ENCODE peak calls at places on chromosomes 11 and 22, in four cellular contexts. P is NCI-H1417, W is right lobe of liver, H is HEK293T. O is an unnamed sample.

GRCh38 chr11:9263840-9264380 is 1.2 kb downstream of the DENND5A start:
- DNase-seq in W (no peak), H (no peak), P (no peak), O (peak; percentile 41)

GRCh38 chr11:66327171-66328035 is 8.8 kb downstream of the RIN1 start:
- DNase-seq in P (no peak), W (no peak), H (no peak), O (no peak)

GRCh38 chr22:19761500-19762314 is 1.1 kb downstream of the TBX1 start:
- DNase-seq in P (no peak), W (no peak), H (peak; percentile 49), O (no peak)

GRCh38 chr11:121249039-121249663 is 43.4 kb upstream of the SC5D start:
- DNase-seq in P (peak; percentile 50), W (no peak), H (peak; percentile 52), O (peak; percentile 59)

GRCh38 chr11:36333468-36333867 is 37.4 kb downstream of the PRR5L start:
- DNase-seq in P (no peak), H (no peak), W (no peak), O (no peak)

GRCh38 chr11:70158757-70159389 is 44.2 kb upstream of the FADD start:
- DNase-seq in P (no peak), W (no peak), H (no peak), O (no peak)

GRCh38 chr11:33634291-33634834 is 66.3 kb downstream of the C11orf91 start:
- DNase-seq in P (no peak), H (no peak), W (no peak), O (no peak)

GRCh38 chr11:128458316-128458715 is 129.0 kb downstream of the ETS1 start:
- DNase-seq in P (no peak), W (no peak), H (no peak), O (no peak)

GRCh38 chr11:4095509-4096230 is 1.1 kb downstream of the RRM1 start:
- DNase-seq in W (no peak), P (peak; percentile 22), H (no peak), O (no peak)

GRCh38 chr11:125390949-125391348 is 105.1 kb downstream of the FEZ1 start:
- DNase-seq in P (no peak), H (no peak), W (no peak), O (no peak)

GRCh38 chr11:64858467-64859401 is 14.3 kb upstream of the CDC42BPG start:
- DNase-seq in P (no peak), H (no peak), W (no peak), O (peak; percentile 37)

GRCh38 chr22:35991168-35991567 is 37.5 kb downstream of the RBFOX2 start:
- DNase-seq in W (no peak), P (no peak), H (no peak), O (no peak)

GRCh38 chr11:55669376-55669775 is 7.4 kb downstream of the OR4C6 start:
- DNase-seq in W (no peak), H (no peak), P (no peak), O (no peak)

GRCh38 chr22:23774922-23775436 is 2.3 kb downstream of the MMP11 start:
- DNase-seq in W (no peak), P (no peak), H (no peak), O (no peak)

GRCh38 chr11:106424111-106424510 is 346.6 kb downstream of the AASDHPPT start:
- DNase-seq in H (no peak), P (no peak), W (no peak), O (no peak)

GRCh38 chr11:91959411-91959810 is 265.2 kb upstream of the FAT3 start:
- DNase-seq in W (no peak), P (no peak), H (no peak), O (no peak)

GRCh38 chr22:24153353-24153752 is 27.9 kb upstream of the SUSD2 start:
- DNase-seq in P (no peak), H (no peak), W (no peak), O (no peak)

GRCh38 chr11:115272925-115273324 is 231.3 kb downstream of the CADM1 start:
- DNase-seq in W (no peak), P (no peak), H (no peak), O (no peak)

GRCh38 chr11:15903246-15903645 is 453.1 kb downstream of the SOX6 start:
- DNase-seq in H (no peak), W (peak; percentile 54), P (no peak), O (no peak)

GRCh38 chr11:100872951-100873350 is 185.9 kb downstream of the ARHGAP42 start:
- DNase-seq in H (no peak), P (no peak), W (no peak), O (no peak)

GRCh38 chr11:69278091-69278867 is 15.7 kb upstream of the MYEOV start:
- DNase-seq in P (no peak), W (no peak), H (no peak), O (no peak)

GRCh38 chr11:66854231-66854661 is 2.6 kb upstream of the LRFN4 start:
- DNase-seq in P (no peak), H (no peak), W (no peak), O (no peak)

GRCh38 chr22:20427945-20428417 is 9.6 kb downstream of the SCARF2 start:
- DNase-seq in W (no peak), P (no peak), H (no peak), O (no peak)

GRCh38 chr11:119318240-119319135 is 1.6 kb upstream of the MCAM start:
- DNase-seq in H (no peak), W (no peak), P (no peak), O (peak; percentile 62)

GRCh38 chr11:57493507-57494503 is 21.7 kb downstream of the SLC43A1 start:
- DNase-seq in W (peak; percentile 84), P (peak; percentile 36), H (peak; percentile 58), O (no peak)

O was measured in GF-D8.